ENCODE peak calls at places on chromosomes 5 and 9, in five cellular contexts. Y is osteocyte, Z is HS-5, V is nephron progenitor cell, T is RPMI7951. O is an unnamed sample.

GRCh38 chr9:70105142-70105541 is 61.5 kb downstream of the MAMDC2 start:
- DNase-seq in Y (no peak), Z (no peak), V (no peak), T (no peak), O (no peak)

GRCh38 chr9:132760057-132760456 is 89.8 kb downstream of the GTF3C4 start:
- DNase-seq in Y (no peak), Z (no peak), V (no peak), T (no peak), O (no peak)

GRCh38 chr5:180873628-180874520 is 12.8 kb upstream of the ZFP62 start:
- DNase-seq in Y (no peak), Z (no peak), V (no peak), T (peak), O (peak)

GRCh38 chr9:122900791-122901190 is 4.4 kb downstream of the RC3H2 start:
- DNase-seq in Y (no peak), Z (no peak), V (no peak), T (peak), O (no peak)

GRCh38 chr5:66113160-66113559 is 30.9 kb upstream of the SREK1 start:
- DNase-seq in Y (no peak), Z (peak), V (no peak), T (peak), O (no peak)

GRCh38 chr5:112691758-112692157 is 45.9 kb upstream of the APC start:
- DNase-seq in Y (no peak), Z (no peak), V (no peak), T (peak), O (peak)

GRCh38 chr5:54547711-54548250 is 30.2 kb downstream of the SNX18 start:
- DNase-seq in Y (no peak), Z (peak), V (no peak), T (peak), O (no peak)

GRCh38 chr9:122070728-122071127 is 22.4 kb downstream of the TTLL11 start:
- DNase-seq in Y (no peak), Z (no peak), V (no peak), T (no peak), O (no peak)

GRCh38 chr9:3527653-3527960 is 1.8 kb upstream of the RFX3 start:
- DNase-seq in Y (no peak), Z (no peak), V (no peak), T (no peak), O (peak)

GRCh38 chr5:107805819-107806218 is 135.1 kb upstream of the EFNA5 start:
- DNase-seq in Y (no peak), Z (no peak), V (peak), T (no peak), O (no peak)

GRCh38 chr5:176846335-176847140 is 36.2 kb downstream of the UNC5A start:
- DNase-seq in Y (no peak), Z (no peak), V (no peak), T (peak), O (no peak)

O was measured in SW480.